ENCODE peak calls at places on chromosome 1, in ten cellular contexts. F, I, E, S, R, V, P, G, J and C are unnamed samples. For H3K4me1, the result is how much of the 10 kb centered on the place peaks cover.

GRCh38 chr1:153567621-153568366 is 2.1 kb upstream of the S100A2 start:
- DNase-seq in F (no peak), I (no peak), E (peak), S (peak), R (no peak), V (no peak), P (no peak), G (peak), J (peak), C (peak)

GRCh38 chr1:150596095-150596892 is 16.9 kb upstream of the MCL1 start:
- DNase-seq in F (no peak), I (no peak), E (no peak), S (no peak), R (no peak), V (no peak), P (no peak), G (peak), J (peak), C (no peak)

GRCh38 chr1:59230622-59231021 is 66.3 kb upstream of the FGGY start:
- DNase-seq in F (no peak), I (no peak), E (no peak), S (no peak), R (no peak), V (no peak), P (no peak), G (no peak), J (no peak), C (no peak)

GRCh38 chr1:94528271-94528670 is 13.3 kb downstream of the F3 start:
- DNase-seq in F (no peak), I (no peak), E (peak), S (peak), R (no peak), V (no peak), P (no peak), G (no peak), J (peak), C (no peak)

GRCh38 chr1:67957026-67957425 is 93.4 kb downstream of the DIRAS3 start:
- DNase-seq in F (no peak), I (peak), E (no peak), S (no peak), R (no peak), V (no peak), P (no peak), G (peak), J (no peak), C (no peak)

GRCh38 chr1:41486053-41486891 is 1.8 kb upstream of the EDN2 start:
- DNase-seq in F (peak), I (no peak), E (peak), S (peak), R (no peak), V (no peak), P (peak), G (no peak), J (no peak), C (no peak)

GRCh38 chr1:117570988-117571409 is 34.8 kb upstream of the TENT5C start:
- DNase-seq in F (no peak), I (no peak), E (no peak), S (peak), R (no peak), V (peak), P (peak), G (no peak), J (no peak), C (peak)

GRCh38 chr1:111101854-111102642 is 37.8 kb downstream of the DRAM2 start:
- DNase-seq in F (no peak), I (no peak), E (no peak), S (no peak), R (no peak), V (no peak), P (no peak), G (no peak), J (peak), C (no peak)

GRCh38 chr1:152759453-152760173 is 1.8 kb downstream of the KPRP start:
- DNase-seq in F (no peak), I (no peak), E (no peak), S (no peak), R (no peak), V (no peak), P (no peak), G (no peak), J (peak), C (no peak)

GRCh38 chr1:1858382-1859086 is 32.4 kb downstream of the GNB1 start:
- DNase-seq in F (peak), I (peak), E (peak), S (peak), R (peak), V (peak), P (peak), G (peak), J (peak), C (peak)

GRCh38 chr1:176499671-176500070 is 36.7 kb downstream of the PAPPA2 start:
- DNase-seq in F (no peak), I (no peak), E (no peak), S (no peak), R (no peak), V (no peak), P (no peak), G (no peak), J (no peak), C (no peak)

GRCh38 chr1:77413541-77414335 is 131.9 kb downstream of the AK5 start:
- DNase-seq in F (no peak), I (no peak), E (no peak), S (no peak), R (no peak), V (no peak), P (no peak), G (no peak), J (no peak), C (no peak)

GRCh38 chr1:229689915-229690314 is 63.9 kb downstream of the URB2 start:
- DNase-seq in F (no peak), I (no peak), E (no peak), S (no peak), R (peak), V (no peak), P (no peak), G (no peak), J (no peak), C (no peak)

GRCh38 chr1:215748431-215748830 is 181.3 kb downstream of the KCTD3 start:
- DNase-seq in F (no peak), I (no peak), E (no peak), S (no peak), R (no peak), V (no peak), P (no peak), G (no peak), J (no peak), C (no peak)

GRCh38 chr1:25135903-25136302 is 96.4 kb downstream of the SYF2 start:
- DNase-seq in F (no peak), I (no peak), E (no peak), S (no peak), R (no peak), V (no peak), P (no peak), G (no peak), J (no peak), C (no peak)

GRCh38 chr1:65393928-65394327 is 26.5 kb upstream of the LEPR start:
- DNase-seq in F (no peak), I (no peak), E (no peak), S (no peak), R (no peak), V (no peak), P (no peak), G (no peak), J (no peak), C (no peak)

GRCh38 chr1:202229376-202229775 is 35.8 kb downstream of the LGR6 start:
- DNase-seq in F (no peak), I (no peak), E (no peak), S (no peak), R (no peak), V (peak), P (no peak), G (no peak), J (peak), C (no peak)

GRCh38 chr1:41576620-41577019 is 92.1 kb upstream of the EDN2 start:
- DNase-seq in F (no peak), I (no peak), E (no peak), S (no peak), R (no peak), V (no peak), P (no peak), G (no peak), J (no peak), C (no peak)

GRCh38 chr1:1207254-1207902 is 986 bp upstream of the TNFRSF18 start:
- DNase-seq in F (no peak), I (no peak), E (no peak), S (peak), R (no peak), V (no peak), P (peak), G (no peak), J (no peak), C (no peak)

GRCh38 chr1:68308034-68308433 is 75.7 kb upstream of the WLS start:
- DNase-seq in F (no peak), I (peak), E (no peak), S (no peak), R (no peak), V (peak), P (no peak), G (no peak), J (no peak), C (no peak)

GRCh38 chr1:247007511-247008405 is at the start of gene ZNF695:
- DNase-seq in F (peak), I (peak), E (peak), S (peak), R (peak), V (peak), P (peak), G (peak), J (peak), C (peak)

GRCh38 chr1:45306319-45306718 is 20.4 kb upstream of the HPDL start:
- DNase-seq in F (no peak), I (no peak), E (peak), S (no peak), R (no peak), V (no peak), P (no peak), G (no peak), J (peak), C (no peak)

GRCh38 chr1:39676951-39677350 is 5.0 kb upstream of the NT5C1A start:
- DNase-seq in F (no peak), I (no peak), E (no peak), S (no peak), R (no peak), V (no peak), P (peak), G (no peak), J (no peak), C (no peak)

GRCh38 chr1:60886793-60887331 is 195.5 kb upstream of the NFIA start:
- DNase-seq in F (no peak), I (peak), E (peak), S (peak), R (no peak), V (no peak), P (no peak), G (no peak), J (no peak), C (no peak)

GRCh38 chr1:226384040-226384439 is 23.9 kb downstream of the PARP1 start:
- DNase-seq in F (no peak), I (no peak), E (no peak), S (no peak), R (no peak), V (no peak), P (no peak), G (no peak), J (no peak), C (no peak)

GRCh38 chr1:8232036-8232757 is 85.7 kb upstream of the SLC45A1 start:
- DNase-seq in F (no peak), I (no peak), E (no peak), S (no peak), R (no peak), V (no peak), P (no peak), G (no peak), J (no peak), C (peak)

GRCh38 chr1:171167785-171168184 is 17.3 kb upstream of the FMO2 start:
- DNase-seq in F (no peak), I (no peak), E (no peak), S (no peak), R (no peak), V (no peak), P (no peak), G (no peak), J (no peak), C (no peak)

GRCh38 chr1:176628775-176629174 is 165.8 kb downstream of the PAPPA2 start:
- DNase-seq in F (no peak), I (no peak), E (no peak), S (no peak), R (no peak), V (no peak), P (no peak), G (no peak), J (no peak), C (no peak)

GRCh38 chr1:161502641-161503393 is 2.4 kb upstream of the FCGR2A start:
- DNase-seq in F (no peak), I (no peak), E (no peak), S (no peak), R (no peak), V (no peak), P (no peak), G (no peak), J (peak), C (no peak)

GRCh38 chr1:219523411-219523810 is 89.5 kb downstream of the ZC3H11B start:
- DNase-seq in F (no peak), I (no peak), E (no peak), S (no peak), R (no peak), V (no peak), P (no peak), G (no peak), J (no peak), C (no peak)

GRCh38 chr1:30857964-30858363 is 50.6 kb downstream of the SDC3 start:
- DNase-seq in F (no peak), I (no peak), E (no peak), S (no peak), R (no peak), V (no peak), P (no peak), G (no peak), J (no peak), C (no peak)

GRCh38 chr1:204637985-204638356 is 47.6 kb downstream of the LRRN2 start:
- DNase-seq in F (no peak), I (no peak), E (peak), S (no peak), R (no peak), V (peak), P (no peak), G (no peak), J (no peak), C (peak)

GRCh38 chr1:222310830-222311229 is 237.1 kb downstream of the HHIPL2 start:
- DNase-seq in F (peak), I (no peak), E (no peak), S (no peak), R (peak), V (no peak), P (no peak), G (no peak), J (no peak), C (peak)

GRCh38 chr1:95138223-95138622 is 21.1 kb downstream of the TLCD4 start:
- DNase-seq in F (no peak), I (no peak), E (no peak), S (no peak), R (no peak), V (no peak), P (no peak), G (no peak), J (peak), C (no peak)

GRCh38 chr1:198774418-198774817 is 135.6 kb downstream of the PTPRC start:
- DNase-seq in F (no peak), I (no peak), E (no peak), S (no peak), R (no peak), V (no peak), P (no peak), G (no peak), J (no peak), C (no peak)

GRCh38 chr1:12568009-12568767 is 49.8 kb downstream of the DHRS3 start:
- DNase-seq in F (no peak), I (no peak), E (no peak), S (no peak), R (no peak), V (no peak), P (no peak), G (no peak), J (no peak), C (no peak)

GRCh38 chr1:19156676-19157075 is 53.4 kb downstream of the UBR4 start:
- DNase-seq in F (no peak), I (no peak), E (no peak), S (no peak), R (peak), V (peak), P (no peak), G (peak), J (no peak), C (peak)

GRCh38 chr1:232319518-232319917 is 310.4 kb downstream of the SIPA1L2 start:
- DNase-seq in F (no peak), I (peak), E (no peak), S (no peak), R (no peak), V (no peak), P (no peak), G (no peak), J (no peak), C (no peak)

GRCh38 chr1:42926235-42926869 is 32.3 kb downstream of the SLC2A1 start:
- DNase-seq in F (no peak), I (no peak), E (no peak), S (no peak), R (no peak), V (no peak), P (no peak), G (no peak), J (no peak), C (no peak)
- H3K27ac ChIP-seq in F (no peak), I (peak), E (peak), S (peak), R (no peak), V (no peak), P (no peak), G (no peak), J (no peak), C (no peak)

DNA sequence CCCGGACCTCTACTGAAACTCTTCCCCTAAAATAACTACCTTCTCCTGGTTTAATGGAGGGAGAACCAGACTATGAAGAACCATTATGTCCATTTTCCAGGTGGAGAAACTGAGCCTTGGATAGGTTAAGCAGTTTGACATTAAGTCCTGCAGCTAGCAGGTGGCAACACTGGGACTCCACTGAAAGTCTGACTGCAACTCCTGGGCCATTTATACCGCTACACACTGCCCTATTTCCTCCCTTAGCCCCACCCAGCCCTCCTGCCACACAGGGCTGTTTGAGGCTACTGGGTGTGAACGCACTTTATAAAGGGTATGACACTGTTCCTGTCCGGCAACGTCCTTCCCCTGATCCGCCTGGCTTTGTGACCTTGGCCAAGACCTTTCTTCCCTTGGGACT is 511 bp upstream of the INPP5B start:
- DNase-seq in F (no peak), I (no peak), E (no peak), S (no peak), R (no peak), V (no peak), P (no peak), G (no peak), J (no peak), C (no peak)
- H3K4me3 ChIP-seq in F (peak), I (no peak), E (peak), S (peak), R (peak), V (peak), P (peak), G (peak), J (no peak), C (no peak)

DNA sequence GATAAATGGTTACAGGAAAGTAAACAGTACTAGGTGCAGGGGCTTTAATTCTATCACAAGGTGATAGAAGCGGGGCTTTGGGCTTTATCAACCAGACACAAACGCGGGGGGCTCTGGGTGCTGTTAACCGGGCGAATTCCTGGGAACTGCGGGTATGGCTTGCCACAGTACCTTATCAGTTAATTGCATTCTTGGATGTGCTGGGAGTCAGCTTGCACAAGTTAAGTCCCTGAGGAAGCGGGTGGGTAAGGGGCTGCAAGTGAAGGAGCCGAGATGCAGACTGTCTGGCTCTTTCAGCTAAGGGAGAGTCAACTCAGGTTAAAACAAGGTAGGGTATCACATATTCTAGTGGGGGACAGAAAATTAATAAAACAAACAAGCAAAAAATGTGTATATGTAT is 661 bp downstream of the GBP4 start:
- DNase-seq in F (no peak), I (peak), E (no peak), S (peak), R (no peak), V (no peak), P (no peak), G (no peak), J (no peak), C (no peak)
- H3K4me1 ChIP-seq in F (under half), I (under half), E (under half), S (under half), R (under half), V (under half), P (under half), G (under half), J (under half), C (under half)

GRCh38 chr1:205947024-205947423 is 3.8 kb upstream of the SLC26A9 start:
- DNase-seq in F (no peak), I (no peak), E (no peak), S (no peak), R (no peak), V (peak), P (peak), G (no peak), J (peak), C (no peak)
- H3K27ac ChIP-seq in F (no peak), I (no peak), E (no peak), S (no peak), R (no peak), V (no peak), P (no peak), G (no peak), J (no peak), C (no peak)

DNA sequence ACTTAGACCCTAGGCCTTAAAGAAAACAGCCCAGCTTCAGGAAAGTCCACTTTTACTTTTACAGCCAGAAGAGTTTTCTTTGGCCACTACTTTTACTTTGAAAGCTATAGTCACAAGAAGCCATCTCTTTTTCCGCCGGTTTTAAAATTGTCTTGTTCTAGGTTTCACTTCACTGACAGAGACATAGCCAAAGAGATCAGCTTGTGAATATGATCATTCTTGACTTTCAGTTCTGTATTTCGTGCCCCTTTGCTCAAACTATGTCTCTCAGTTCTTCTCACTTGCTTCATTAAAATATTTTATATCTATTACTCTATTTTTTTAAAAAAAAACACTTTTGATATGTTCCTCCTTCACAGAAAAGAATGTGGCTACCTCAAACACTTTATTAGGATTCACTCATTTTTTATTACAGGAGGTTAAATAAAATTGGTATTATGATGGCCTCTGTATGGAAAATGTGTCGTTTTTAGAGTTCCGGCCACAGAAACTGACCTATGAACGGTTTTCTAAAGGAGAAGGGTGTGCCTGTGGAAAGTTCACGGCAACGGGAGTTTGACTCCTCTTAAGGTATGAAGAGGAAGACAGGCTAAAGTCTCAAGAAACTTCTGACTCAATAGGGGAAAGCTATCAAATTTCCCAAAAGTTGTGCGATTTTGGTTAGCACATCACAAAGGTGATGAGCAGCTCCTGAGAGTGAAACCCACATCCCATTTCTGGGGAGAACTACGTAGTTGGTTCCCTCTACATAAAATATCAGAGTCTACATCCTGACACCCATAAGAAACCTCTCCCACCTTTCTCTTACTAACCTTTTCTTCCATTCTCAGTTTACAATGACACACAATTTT is 1.2 kb downstream of the MCOLN2 start:
- DNase-seq in F (no peak), I (no peak), E (no peak), S (no peak), R (no peak), V (no peak), P (no peak), G (no peak), J (no peak), C (no peak)
- H3K4me3 ChIP-seq in F (no peak), I (no peak), E (no peak), S (peak), R (no peak), V (no peak), P (peak), G (no peak), J (no peak), C (no peak)

GRCh38 chr1:156157506-156157905 is 4.1 kb downstream of the SEMA4A start:
- DNase-seq in F (no peak), I (no peak), E (no peak), S (no peak), R (no peak), V (no peak), P (no peak), G (no peak), J (no peak), C (no peak)
- H3K4me1 ChIP-seq in F (under half), I (under half), E (under half), S (under half), R (under half), V (under half), P (under half), G (under half), J (under half), C (under half)